ENCODE peak calls at places on chromosomes 6 and 20, in ten cellular contexts. One of them, this sample, is unnamed.

GRCh38 chr6:97095466-97095865 is 170.9 kb downstream of the KLHL32 start:
- DNase-seq in HTR-8/SVneo: no peak
- DNase-seq in psoas muscle: no peak
- DNase-seq in T-helper 9 cell: no peak
- DNase-seq in osteocyte: no peak
- DNase-seq in EL: peak
- DNase-seq in NCI-H524: no peak
- DNase-seq in foreskin fibroblast: no peak
- DNase-seq in fibroblast of lung: no peak
- DNase-seq in hippocampal formation: no peak
- DNase-seq in this sample: no peak

GRCh38 chr20:2840967-2841531 is 504 bp downstream of the VPS16 start:
- DNase-seq in foreskin fibroblast: peak
- DNase-seq in T-helper 9 cell: peak
- DNase-seq in osteocyte: no peak
- DNase-seq in hippocampal formation: no peak
- DNase-seq in fibroblast of lung: peak
- DNase-seq in HTR-8/SVneo: peak
- DNase-seq in NCI-H524: no peak
- DNase-seq in psoas muscle: peak
- DNase-seq in EL: peak
- DNase-seq in this sample: peak

GRCh38 chr6:9699890-9700289 is 715.0 kb downstream of the TFAP2A start:
- DNase-seq in hippocampal formation: no peak
- DNase-seq in fibroblast of lung: no peak
- DNase-seq in psoas muscle: no peak
- DNase-seq in osteocyte: no peak
- DNase-seq in EL: no peak
- DNase-seq in foreskin fibroblast: no peak
- DNase-seq in NCI-H524: peak
- DNase-seq in T-helper 9 cell: no peak
- DNase-seq in HTR-8/SVneo: no peak
- DNase-seq in this sample: peak

GRCh38 chr20:45318386-45318939 is 10.4 kb upstream of the MATN4 start:
- DNase-seq in NCI-H524: no peak
- DNase-seq in fibroblast of lung: no peak
- DNase-seq in osteocyte: no peak
- DNase-seq in T-helper 9 cell: no peak
- DNase-seq in EL: no peak
- DNase-seq in psoas muscle: no peak
- DNase-seq in foreskin fibroblast: no peak
- DNase-seq in hippocampal formation: no peak
- DNase-seq in HTR-8/SVneo: no peak
- DNase-seq in this sample: no peak

GRCh38 chr20:45374101-45374467 is 4.0 kb downstream of the TP53TG5 start:
- DNase-seq in psoas muscle: no peak
- DNase-seq in fibroblast of lung: no peak
- DNase-seq in T-helper 9 cell: no peak
- DNase-seq in EL: no peak
- DNase-seq in hippocampal formation: no peak
- DNase-seq in HTR-8/SVneo: no peak
- DNase-seq in NCI-H524: no peak
- DNase-seq in osteocyte: peak
- DNase-seq in foreskin fibroblast: no peak
- DNase-seq in this sample: no peak

GRCh38 chr6:162922816-162923215 is 195.0 kb downstream of the PACRG start:
- DNase-seq in NCI-H524: no peak
- DNase-seq in T-helper 9 cell: no peak
- DNase-seq in osteocyte: no peak
- DNase-seq in EL: no peak
- DNase-seq in fibroblast of lung: no peak
- DNase-seq in psoas muscle: no peak
- DNase-seq in foreskin fibroblast: no peak
- DNase-seq in hippocampal formation: no peak
- DNase-seq in HTR-8/SVneo: no peak
- DNase-seq in this sample: no peak

GRCh38 chr6:135087403-135087802 is 32.8 kb upstream of the HBS1L start:
- DNase-seq in fibroblast of lung: no peak
- DNase-seq in hippocampal formation: no peak
- DNase-seq in osteocyte: no peak
- DNase-seq in foreskin fibroblast: no peak
- DNase-seq in NCI-H524: peak
- DNase-seq in HTR-8/SVneo: no peak
- DNase-seq in psoas muscle: no peak
- DNase-seq in T-helper 9 cell: no peak
- DNase-seq in EL: no peak
- DNase-seq in this sample: peak

GRCh38 chr20:51600016-51600420 is 57.5 kb upstream of the NFATC2 start:
- DNase-seq in foreskin fibroblast: no peak
- DNase-seq in psoas muscle: no peak
- DNase-seq in fibroblast of lung: no peak
- DNase-seq in hippocampal formation: no peak
- DNase-seq in NCI-H524: no peak
- DNase-seq in osteocyte: no peak
- DNase-seq in T-helper 9 cell: no peak
- DNase-seq in EL: no peak
- DNase-seq in HTR-8/SVneo: no peak
- DNase-seq in this sample: no peak

GRCh38 chr6:110013396-110013795 is 35.3 kb downstream of the GPR6 start:
- DNase-seq in NCI-H524: no peak
- DNase-seq in hippocampal formation: no peak
- DNase-seq in psoas muscle: no peak
- DNase-seq in HTR-8/SVneo: no peak
- DNase-seq in osteocyte: no peak
- DNase-seq in fibroblast of lung: no peak
- DNase-seq in EL: no peak
- DNase-seq in T-helper 9 cell: no peak
- DNase-seq in foreskin fibroblast: no peak
- DNase-seq in this sample: no peak

GRCh38 chr6:56794421-56794820 is 151.7 kb upstream of the DST start:
- DNase-seq in psoas muscle: no peak
- DNase-seq in T-helper 9 cell: no peak
- DNase-seq in HTR-8/SVneo: no peak
- DNase-seq in fibroblast of lung: no peak
- DNase-seq in NCI-H524: no peak
- DNase-seq in foreskin fibroblast: no peak
- DNase-seq in hippocampal formation: no peak
- DNase-seq in osteocyte: no peak
- DNase-seq in EL: no peak
- DNase-seq in this sample: peak

GRCh38 chr6:137866914-137867684 is at the start of gene TNFAIP3:
- DNase-seq in T-helper 9 cell: peak
- DNase-seq in hippocampal formation: peak
- DNase-seq in fibroblast of lung: peak
- DNase-seq in osteocyte: peak
- DNase-seq in HTR-8/SVneo: peak
- DNase-seq in EL: peak
- DNase-seq in foreskin fibroblast: peak
- DNase-seq in psoas muscle: peak
- DNase-seq in NCI-H524: peak
- DNase-seq in this sample: peak

GRCh38 chr6:161161889-161162624 is 111.8 kb downstream of the AGPAT4 start:
- DNase-seq in osteocyte: no peak
- DNase-seq in HTR-8/SVneo: no peak
- DNase-seq in T-helper 9 cell: no peak
- DNase-seq in NCI-H524: no peak
- DNase-seq in psoas muscle: no peak
- DNase-seq in hippocampal formation: no peak
- DNase-seq in fibroblast of lung: peak
- DNase-seq in foreskin fibroblast: peak
- DNase-seq in EL: peak
- DNase-seq in this sample: no peak

GRCh38 chr20:43558412-43559146 is at the start of gene SGK2:
- DNase-seq in fibroblast of lung: peak
- DNase-seq in osteocyte: no peak
- DNase-seq in NCI-H524: no peak
- DNase-seq in psoas muscle: no peak
- DNase-seq in EL: peak
- DNase-seq in T-helper 9 cell: no peak
- DNase-seq in foreskin fibroblast: no peak
- DNase-seq in hippocampal formation: peak
- DNase-seq in HTR-8/SVneo: peak
- DNase-seq in this sample: no peak

GRCh38 chr6:99746261-99746895 is 139.7 kb downstream of the PRDM13 start:
- DNase-seq in hippocampal formation: peak
- DNase-seq in NCI-H524: peak
- DNase-seq in EL: peak
- DNase-seq in T-helper 9 cell: peak
- DNase-seq in osteocyte: no peak
- DNase-seq in fibroblast of lung: peak
- DNase-seq in HTR-8/SVneo: peak
- DNase-seq in psoas muscle: peak
- DNase-seq in foreskin fibroblast: peak
- DNase-seq in this sample: peak

GRCh38 chr6:42322676-42323075 is 105.0 kb upstream of the MRPS10 start:
- DNase-seq in fibroblast of lung: no peak
- DNase-seq in EL: no peak
- DNase-seq in NCI-H524: no peak
- DNase-seq in osteocyte: no peak
- DNase-seq in psoas muscle: no peak
- DNase-seq in T-helper 9 cell: no peak
- DNase-seq in foreskin fibroblast: no peak
- DNase-seq in HTR-8/SVneo: no peak
- DNase-seq in hippocampal formation: no peak
- DNase-seq in this sample: no peak

GRCh38 chr6:30411515-30412207 is 66.7 kb downstream of the RPP21 start:
- DNase-seq in T-helper 9 cell: peak
- DNase-seq in fibroblast of lung: peak
- DNase-seq in foreskin fibroblast: peak
- DNase-seq in EL: peak
- DNase-seq in osteocyte: no peak
- DNase-seq in HTR-8/SVneo: peak
- DNase-seq in psoas muscle: peak
- DNase-seq in hippocampal formation: no peak
- DNase-seq in NCI-H524: peak
- DNase-seq in this sample: peak

GRCh38 chr6:25962368-25963127 is at the start of gene TRIM38:
- DNase-seq in foreskin fibroblast: peak
- DNase-seq in osteocyte: no peak
- DNase-seq in fibroblast of lung: peak
- DNase-seq in HTR-8/SVneo: peak
- DNase-seq in NCI-H524: no peak
- DNase-seq in psoas muscle: peak
- DNase-seq in hippocampal formation: peak
- DNase-seq in EL: peak
- DNase-seq in T-helper 9 cell: peak
- DNase-seq in this sample: peak

GRCh38 chr20:59805266-59805665 is 128.2 kb downstream of the SYCP2 start:
- DNase-seq in fibroblast of lung: no peak
- DNase-seq in HTR-8/SVneo: no peak
- DNase-seq in T-helper 9 cell: no peak
- DNase-seq in psoas muscle: no peak
- DNase-seq in hippocampal formation: no peak
- DNase-seq in NCI-H524: no peak
- DNase-seq in foreskin fibroblast: no peak
- DNase-seq in osteocyte: peak
- DNase-seq in EL: no peak
- DNase-seq in this sample: no peak

GRCh38 chr6:95819939-95820338 is 195.8 kb upstream of the FUT9 start:
- DNase-seq in osteocyte: no peak
- DNase-seq in EL: no peak
- DNase-seq in HTR-8/SVneo: no peak
- DNase-seq in hippocampal formation: no peak
- DNase-seq in T-helper 9 cell: no peak
- DNase-seq in foreskin fibroblast: no peak
- DNase-seq in fibroblast of lung: no peak
- DNase-seq in NCI-H524: no peak
- DNase-seq in psoas muscle: no peak
- DNase-seq in this sample: no peak

GRCh38 chr20:52340036-52340634 is 148.6 kb upstream of the ZFP64 start:
- DNase-seq in fibroblast of lung: peak
- DNase-seq in foreskin fibroblast: no peak
- DNase-seq in psoas muscle: no peak
- DNase-seq in EL: peak
- DNase-seq in T-helper 9 cell: no peak
- DNase-seq in osteocyte: no peak
- DNase-seq in HTR-8/SVneo: peak
- DNase-seq in NCI-H524: peak
- DNase-seq in hippocampal formation: no peak
- DNase-seq in this sample: no peak

GRCh38 chr20:50333856-50334255 is 143.2 kb downstream of the CEBPB start:
- DNase-seq in osteocyte: no peak
- DNase-seq in psoas muscle: no peak
- DNase-seq in fibroblast of lung: peak
- DNase-seq in NCI-H524: no peak
- DNase-seq in T-helper 9 cell: no peak
- DNase-seq in HTR-8/SVneo: peak
- DNase-seq in EL: no peak
- DNase-seq in hippocampal formation: no peak
- DNase-seq in foreskin fibroblast: peak
- DNase-seq in this sample: no peak

GRCh38 chr6:31723245-31723979 is at the start of gene MPIG6B:
- DNase-seq in foreskin fibroblast: no peak
- DNase-seq in fibroblast of lung: no peak
- DNase-seq in psoas muscle: no peak
- DNase-seq in T-helper 9 cell: no peak
- DNase-seq in EL: no peak
- DNase-seq in NCI-H524: no peak
- DNase-seq in HTR-8/SVneo: no peak
- DNase-seq in hippocampal formation: no peak
- DNase-seq in osteocyte: no peak
- DNase-seq in this sample: no peak

GRCh38 chr20:1875762-1876161 is 19.4 kb upstream of the SIRPA start:
- DNase-seq in EL: no peak
- DNase-seq in T-helper 9 cell: no peak
- DNase-seq in HTR-8/SVneo: no peak
- DNase-seq in hippocampal formation: no peak
- DNase-seq in foreskin fibroblast: no peak
- DNase-seq in fibroblast of lung: no peak
- DNase-seq in osteocyte: no peak
- DNase-seq in NCI-H524: no peak
- DNase-seq in psoas muscle: no peak
- DNase-seq in this sample: no peak

GRCh38 chr6:142899101-142899760 is 45.7 kb downstream of the HIVEP2 start:
- DNase-seq in fibroblast of lung: peak
- DNase-seq in NCI-H524: no peak
- DNase-seq in EL: no peak
- DNase-seq in osteocyte: no peak
- DNase-seq in T-helper 9 cell: no peak
- DNase-seq in psoas muscle: no peak
- DNase-seq in hippocampal formation: no peak
- DNase-seq in foreskin fibroblast: no peak
- DNase-seq in HTR-8/SVneo: no peak
- DNase-seq in this sample: no peak

GRCh38 chr6:119536666-119537065 is 187.1 kb upstream of the MAN1A1 start:
- DNase-seq in osteocyte: no peak
- DNase-seq in hippocampal formation: no peak
- DNase-seq in psoas muscle: no peak
- DNase-seq in EL: no peak
- DNase-seq in NCI-H524: no peak
- DNase-seq in HTR-8/SVneo: no peak
- DNase-seq in fibroblast of lung: no peak
- DNase-seq in foreskin fibroblast: no peak
- DNase-seq in T-helper 9 cell: no peak
- DNase-seq in this sample: no peak

GRCh38 chr6:40965046-40965445 is 74.0 kb downstream of the UNC5CL start:
- DNase-seq in foreskin fibroblast: no peak
- DNase-seq in NCI-H524: no peak
- DNase-seq in osteocyte: no peak
- DNase-seq in psoas muscle: no peak
- DNase-seq in EL: no peak
- DNase-seq in fibroblast of lung: no peak
- DNase-seq in hippocampal formation: no peak
- DNase-seq in T-helper 9 cell: no peak
- DNase-seq in HTR-8/SVneo: no peak
- DNase-seq in this sample: no peak

GRCh38 chr6:30748301-30748769 is 4.0 kb upstream of the IER3 start:
- DNase-seq in psoas muscle: no peak
- DNase-seq in hippocampal formation: no peak
- DNase-seq in EL: no peak
- DNase-seq in foreskin fibroblast: no peak
- DNase-seq in T-helper 9 cell: no peak
- DNase-seq in osteocyte: no peak
- DNase-seq in fibroblast of lung: no peak
- DNase-seq in HTR-8/SVneo: no peak
- DNase-seq in NCI-H524: no peak
- DNase-seq in this sample: no peak

GRCh38 chr20:60255426-60255825 is 297.2 kb downstream of the CDH26 start:
- DNase-seq in T-helper 9 cell: no peak
- DNase-seq in fibroblast of lung: no peak
- DNase-seq in NCI-H524: no peak
- DNase-seq in osteocyte: no peak
- DNase-seq in hippocampal formation: no peak
- DNase-seq in EL: no peak
- DNase-seq in HTR-8/SVneo: no peak
- DNase-seq in psoas muscle: no peak
- DNase-seq in foreskin fibroblast: no peak
- DNase-seq in this sample: no peak